ENCODE peak calls at places on chromosomes 7 and 10, in eight cellular contexts. Y is substantia nigra, C is colonic mucosa, Z is lower lobe of right lung, P is tibial artery, B is memory B cell, S is heart right ventricle, O is PC-3. D is an unnamed sample.

GRCh38 chr10:75486591-75486990 is 55.2 kb downstream of the LRMDA start:
- DNase-seq in P (no peak), O (no peak), B (no peak), C (peak), Y (no peak), S (no peak), Z (no peak), D (no peak)

GRCh38 chr7:31058122-31058521 is 6.0 kb downstream of the ADCYAP1R1 start:
- DNase-seq in O (peak), C (no peak), Z (no peak), P (no peak), Y (no peak), S (no peak), B (no peak), D (no peak)

GRCh38 chr7:29723599-29723998 is 82.7 kb upstream of the WIPF3 start:
- DNase-seq in C (no peak), B (no peak), S (no peak), Y (no peak), P (no peak), O (peak), Z (no peak), D (no peak)

GRCh38 chr10:103154464-103155299 is 38.4 kb downstream of the NT5C2 start:
- DNase-seq in P (no peak), Z (no peak), B (no peak), O (peak), C (no peak), S (no peak), Y (no peak), D (no peak)

GRCh38 chr7:105268056-105268455 is 120.7 kb downstream of the SRPK2 start:
- DNase-seq in P (no peak), S (no peak), C (no peak), B (no peak), O (peak), Y (no peak), Z (no peak), D (no peak)

GRCh38 chr10:117590516-117590915 is 48.0 kb downstream of the EMX2 start:
- DNase-seq in Y (no peak), Z (no peak), O (no peak), S (no peak), P (no peak), B (no peak), C (no peak), D (no peak)

GRCh38 chr7:117639966-117640365 is 160.1 kb downstream of the CFTR start:
- DNase-seq in O (no peak), B (no peak), Y (no peak), P (no peak), S (no peak), C (no peak), Z (no peak), D (no peak)

GRCh38 chr10:99394761-99395386 is 35.5 kb downstream of the GOT1 start:
- DNase-seq in B (no peak), Y (no peak), S (no peak), O (peak), P (no peak), C (no peak), Z (no peak), D (no peak)

GRCh38 chr10:31803606-31804195 is 124.9 kb downstream of the ARHGAP12 start:
- DNase-seq in Y (no peak), Z (no peak), O (no peak), B (no peak), S (no peak), C (no peak), P (no peak), D (no peak)

D was measured in GM12891.